ENCODE peak calls at places on chromosomes 5 and 9, in nine cellular contexts. One of them, this sample, is unnamed.

GRCh38 chr5:72160299-72160698 is 53.0 kb downstream of the MAP1B start:
- DNase-seq in colonic mucosa: no peak
- DNase-seq in tibial nerve: no peak
- DNase-seq in CD8-positive, alpha-beta T cell: no peak
- DNase-seq in fibroblast of mammary gland: peak
- DNase-seq in tibial artery: no peak
- DNase-seq in BE2C: no peak
- DNase-seq in PC-3: no peak
- DNase-seq in stomach: no peak
- DNase-seq in this sample: peak

GRCh38 chr5:120368923-120369715 is 95.0 kb upstream of the PRR16 start:
- DNase-seq in colonic mucosa: peak
- DNase-seq in tibial nerve: no peak
- DNase-seq in CD8-positive, alpha-beta T cell: no peak
- DNase-seq in fibroblast of mammary gland: no peak
- DNase-seq in tibial artery: no peak
- DNase-seq in BE2C: no peak
- DNase-seq in PC-3: peak
- DNase-seq in stomach: peak
- DNase-seq in this sample: no peak

GRCh38 chr9:2459756-2460155 is 161.8 kb upstream of the VLDLR start:
- DNase-seq in colonic mucosa: no peak
- DNase-seq in tibial nerve: no peak
- DNase-seq in CD8-positive, alpha-beta T cell: no peak
- DNase-seq in fibroblast of mammary gland: no peak
- DNase-seq in tibial artery: no peak
- DNase-seq in BE2C: no peak
- DNase-seq in PC-3: no peak
- DNase-seq in stomach: no peak
- DNase-seq in this sample: no peak

GRCh38 chr9:8429768-8430167 is 630.2 kb upstream of the DMAC1 start:
- DNase-seq in colonic mucosa: no peak
- DNase-seq in tibial nerve: no peak
- DNase-seq in CD8-positive, alpha-beta T cell: no peak
- DNase-seq in fibroblast of mammary gland: no peak
- DNase-seq in tibial artery: no peak
- DNase-seq in BE2C: no peak
- DNase-seq in PC-3: no peak
- DNase-seq in stomach: no peak
- DNase-seq in this sample: no peak

GRCh38 chr9:34380034-34380510 is 3.4 kb upstream of the MYORG start:
- DNase-seq in colonic mucosa: peak
- DNase-seq in tibial nerve: no peak
- DNase-seq in CD8-positive, alpha-beta T cell: no peak
- DNase-seq in fibroblast of mammary gland: no peak
- DNase-seq in tibial artery: no peak
- DNase-seq in BE2C: no peak
- DNase-seq in PC-3: no peak
- DNase-seq in stomach: no peak
- DNase-seq in this sample: no peak

GRCh38 chr5:20286512-20286911 is 298.5 kb upstream of the CDH18 start:
- DNase-seq in colonic mucosa: no peak
- DNase-seq in tibial nerve: no peak
- DNase-seq in CD8-positive, alpha-beta T cell: no peak
- DNase-seq in fibroblast of mammary gland: peak
- DNase-seq in tibial artery: no peak
- DNase-seq in BE2C: no peak
- DNase-seq in PC-3: peak
- DNase-seq in stomach: no peak
- DNase-seq in this sample: peak

GRCh38 chr9:136462664-136463063 is 20.2 kb downstream of the SEC16A start:
- DNase-seq in colonic mucosa: no peak
- DNase-seq in tibial nerve: no peak
- DNase-seq in CD8-positive, alpha-beta T cell: no peak
- DNase-seq in fibroblast of mammary gland: no peak
- DNase-seq in tibial artery: no peak
- DNase-seq in BE2C: no peak
- DNase-seq in PC-3: no peak
- DNase-seq in stomach: no peak
- DNase-seq in this sample: no peak

GRCh38 chr5:54745599-54745998 is 228.0 kb downstream of the SNX18 start:
- DNase-seq in colonic mucosa: no peak
- DNase-seq in tibial nerve: no peak
- DNase-seq in CD8-positive, alpha-beta T cell: no peak
- DNase-seq in fibroblast of mammary gland: no peak
- DNase-seq in tibial artery: no peak
- DNase-seq in BE2C: no peak
- DNase-seq in PC-3: no peak
- DNase-seq in stomach: no peak
- DNase-seq in this sample: no peak

GRCh38 chr5:116573279-116573616 is 1.4 kb downstream of the SEMA6A start:
- DNase-seq in colonic mucosa: peak
- DNase-seq in tibial nerve: no peak
- DNase-seq in CD8-positive, alpha-beta T cell: no peak
- DNase-seq in fibroblast of mammary gland: no peak
- DNase-seq in tibial artery: peak
- DNase-seq in BE2C: peak
- DNase-seq in PC-3: no peak
- DNase-seq in stomach: peak
- DNase-seq in this sample: no peak

GRCh38 chr5:116569999-116570398 is 4.6 kb downstream of the SEMA6A start:
- DNase-seq in colonic mucosa: no peak
- DNase-seq in tibial nerve: no peak
- DNase-seq in CD8-positive, alpha-beta T cell: no peak
- DNase-seq in fibroblast of mammary gland: no peak
- DNase-seq in tibial artery: no peak
- DNase-seq in BE2C: no peak
- DNase-seq in PC-3: no peak
- DNase-seq in stomach: no peak
- DNase-seq in this sample: no peak

GRCh38 chr5:116572375-116573278 is 2.0 kb downstream of the SEMA6A start:
- DNase-seq in colonic mucosa: peak
- DNase-seq in tibial nerve: no peak
- DNase-seq in CD8-positive, alpha-beta T cell: no peak
- DNase-seq in fibroblast of mammary gland: no peak
- DNase-seq in tibial artery: peak
- DNase-seq in BE2C: peak
- DNase-seq in PC-3: no peak
- DNase-seq in stomach: peak
- DNase-seq in this sample: peak

GRCh38 chr5:116573617-116574431 is 799 bp downstream of the SEMA6A start:
- DNase-seq in colonic mucosa: peak
- DNase-seq in tibial nerve: no peak
- DNase-seq in CD8-positive, alpha-beta T cell: no peak
- DNase-seq in fibroblast of mammary gland: no peak
- DNase-seq in tibial artery: peak
- DNase-seq in BE2C: peak
- DNase-seq in PC-3: no peak
- DNase-seq in stomach: no peak
- DNase-seq in this sample: peak

DNA sequence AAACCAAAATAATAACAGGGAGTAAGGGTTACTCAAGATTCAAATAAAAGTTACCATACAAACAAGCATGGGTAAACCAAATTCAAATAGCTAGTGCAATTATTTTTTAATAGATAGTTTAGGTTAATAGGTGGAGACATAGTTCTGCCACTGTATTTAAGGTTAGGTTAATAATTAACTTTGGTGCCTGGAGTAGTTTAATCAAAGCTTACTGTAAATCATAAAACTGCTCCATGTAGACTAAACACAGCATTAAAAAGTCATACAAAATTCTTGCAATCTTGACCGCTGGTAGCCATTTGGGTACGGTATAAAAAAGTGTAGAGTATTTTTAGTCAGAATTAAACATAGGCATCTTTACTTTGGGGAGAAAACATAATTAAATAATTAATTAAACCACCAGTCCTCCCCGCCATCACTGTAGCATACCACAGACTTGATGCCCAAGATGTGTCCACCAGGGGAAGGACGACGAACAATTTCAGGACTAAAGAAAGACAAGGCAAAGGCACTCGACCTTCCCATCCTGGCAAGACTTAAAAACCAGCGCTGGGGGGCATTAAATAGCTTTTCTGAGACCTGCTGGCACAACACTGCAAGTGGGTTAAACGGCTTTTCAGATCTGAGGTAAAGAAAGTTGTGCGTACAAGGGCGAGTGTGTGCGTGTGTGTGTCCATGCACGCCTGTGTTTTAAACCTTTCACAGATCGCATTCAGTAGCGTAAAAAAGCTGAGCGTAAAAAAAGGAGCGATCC is 2.9 kb downstream of the SEMA6A start:
- DNase-seq in colonic mucosa: peak
- DNase-seq in tibial nerve: no peak
- DNase-seq in CD8-positive, alpha-beta T cell: no peak
- DNase-seq in fibroblast of mammary gland: no peak
- DNase-seq in tibial artery: no peak
- DNase-seq in BE2C: peak
- DNase-seq in PC-3: no peak
- DNase-seq in stomach: no peak
- DNase-seq in this sample: no peak
- H3K4me3 ChIP-seq in colonic mucosa: peak
- H3K4me3 ChIP-seq in tibial nerve: peak
- H3K4me3 ChIP-seq in CD8-positive, alpha-beta T cell: no peak
- H3K4me3 ChIP-seq in fibroblast of mammary gland: no peak
- H3K4me3 ChIP-seq in tibial artery: peak
- H3K4me3 ChIP-seq in BE2C: peak
- H3K4me3 ChIP-seq in PC-3: no peak
- H3K4me3 ChIP-seq in stomach: peak
- H3K4me3 ChIP-seq in this sample: peak

GRCh38 chr9:90600029-90600428 is 42.6 kb downstream of the DIRAS2 start:
- DNase-seq in colonic mucosa: no peak
- DNase-seq in tibial nerve: no peak
- DNase-seq in CD8-positive, alpha-beta T cell: no peak
- DNase-seq in fibroblast of mammary gland: no peak
- DNase-seq in tibial artery: no peak
- DNase-seq in BE2C: no peak
- DNase-seq in PC-3: no peak
- DNase-seq in stomach: no peak
- DNase-seq in this sample: no peak
- TF ChIP-seq CTCF in colonic mucosa: no peak
- TF ChIP-seq CTCF in tibial nerve: no peak
- TF ChIP-seq CTCF in CD8-positive, alpha-beta T cell: no peak
- TF ChIP-seq CTCF in fibroblast of mammary gland: no peak
- TF ChIP-seq CTCF in tibial artery: no peak
- TF ChIP-seq CTCF in BE2C: peak
- TF ChIP-seq CTCF in PC-3: no peak
- TF ChIP-seq CTCF in stomach: no peak
- TF ChIP-seq CTCF in this sample: no peak

GRCh38 chr5:146732966-146733365 is 145.6 kb downstream of the PPP2R2B start:
- DNase-seq in colonic mucosa: no peak
- DNase-seq in tibial nerve: no peak
- DNase-seq in CD8-positive, alpha-beta T cell: no peak
- DNase-seq in fibroblast of mammary gland: peak
- DNase-seq in tibial artery: no peak
- DNase-seq in BE2C: no peak
- DNase-seq in PC-3: no peak
- DNase-seq in stomach: no peak
- DNase-seq in this sample: no peak

GRCh38 chr5:146726891-146727290 is 151.7 kb downstream of the PPP2R2B start:
- DNase-seq in colonic mucosa: no peak
- DNase-seq in tibial nerve: no peak
- DNase-seq in CD8-positive, alpha-beta T cell: no peak
- DNase-seq in fibroblast of mammary gland: no peak
- DNase-seq in tibial artery: no peak
- DNase-seq in BE2C: no peak
- DNase-seq in PC-3: no peak
- DNase-seq in stomach: no peak
- DNase-seq in this sample: no peak

DNA sequence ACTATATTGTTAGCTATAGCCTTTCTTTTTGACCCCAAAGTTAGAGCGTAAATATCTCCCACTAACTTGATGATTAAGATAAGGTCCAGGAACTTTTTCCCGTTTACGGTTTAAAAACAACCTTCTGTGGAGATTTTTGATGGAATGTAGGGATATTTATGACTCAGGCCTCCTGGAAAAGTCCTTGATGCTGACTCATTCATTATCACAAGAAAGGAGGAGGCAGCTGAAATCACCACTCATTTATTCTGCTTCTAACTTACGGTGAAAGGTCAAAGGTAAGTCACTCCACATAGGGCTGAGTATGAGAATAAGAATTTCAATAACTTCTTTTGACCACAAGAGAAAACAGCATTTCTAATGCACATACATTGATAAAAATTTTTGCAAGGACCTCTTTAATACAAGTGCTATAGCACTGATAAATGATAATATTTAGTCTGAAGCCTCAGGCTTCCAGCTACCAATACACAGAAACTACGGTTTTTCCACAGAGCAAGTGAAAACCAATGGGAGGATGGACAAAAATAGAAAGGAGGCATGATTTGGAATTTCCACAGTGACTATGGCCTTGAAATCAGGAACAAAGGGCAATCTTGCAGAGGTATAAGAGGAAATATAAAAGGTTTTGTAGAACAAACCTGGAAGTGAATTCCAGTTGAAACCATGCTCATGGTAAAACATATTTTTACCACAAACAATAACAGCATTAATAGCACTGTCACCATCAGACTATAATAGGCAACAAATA is 146.5 kb downstream of the PPP2R2B start:
- DNase-seq in colonic mucosa: no peak
- DNase-seq in tibial nerve: no peak
- DNase-seq in CD8-positive, alpha-beta T cell: no peak
- DNase-seq in fibroblast of mammary gland: peak
- DNase-seq in tibial artery: no peak
- DNase-seq in BE2C: no peak
- DNase-seq in PC-3: peak
- DNase-seq in stomach: no peak
- DNase-seq in this sample: peak
- H3K4me3 ChIP-seq in colonic mucosa: no peak
- H3K4me3 ChIP-seq in tibial nerve: no peak
- H3K4me3 ChIP-seq in CD8-positive, alpha-beta T cell: no peak
- H3K4me3 ChIP-seq in fibroblast of mammary gland: no peak
- H3K4me3 ChIP-seq in tibial artery: no peak
- H3K4me3 ChIP-seq in BE2C: no peak
- H3K4me3 ChIP-seq in PC-3: peak
- H3K4me3 ChIP-seq in stomach: no peak
- H3K4me3 ChIP-seq in this sample: no peak

GRCh38 chr5:133947431-133947841 is 21.0 kb downstream of the C5orf15 start:
- DNase-seq in colonic mucosa: no peak
- DNase-seq in tibial nerve: no peak
- DNase-seq in CD8-positive, alpha-beta T cell: no peak
- DNase-seq in fibroblast of mammary gland: no peak
- DNase-seq in tibial artery: peak
- DNase-seq in BE2C: no peak
- DNase-seq in PC-3: no peak
- DNase-seq in stomach: peak
- DNase-seq in this sample: no peak

GRCh38 chr5:133945561-133945960 is 22.9 kb downstream of the C5orf15 start:
- DNase-seq in colonic mucosa: no peak
- DNase-seq in tibial nerve: no peak
- DNase-seq in CD8-positive, alpha-beta T cell: no peak
- DNase-seq in fibroblast of mammary gland: no peak
- DNase-seq in tibial artery: no peak
- DNase-seq in BE2C: no peak
- DNase-seq in PC-3: no peak
- DNase-seq in stomach: no peak
- DNase-seq in this sample: no peak

GRCh38 chr5:133943475-133943817 is 25.0 kb downstream of the C5orf15 start:
- DNase-seq in colonic mucosa: no peak
- DNase-seq in tibial nerve: no peak
- DNase-seq in CD8-positive, alpha-beta T cell: no peak
- DNase-seq in fibroblast of mammary gland: no peak
- DNase-seq in tibial artery: no peak
- DNase-seq in BE2C: no peak
- DNase-seq in PC-3: no peak
- DNase-seq in stomach: no peak
- DNase-seq in this sample: no peak

GRCh38 chr5:133942589-133943474 is 25.6 kb downstream of the C5orf15 start:
- DNase-seq in colonic mucosa: no peak
- DNase-seq in tibial nerve: no peak
- DNase-seq in CD8-positive, alpha-beta T cell: no peak
- DNase-seq in fibroblast of mammary gland: no peak
- DNase-seq in tibial artery: peak
- DNase-seq in BE2C: no peak
- DNase-seq in PC-3: peak
- DNase-seq in stomach: peak
- DNase-seq in this sample: no peak

DNA sequence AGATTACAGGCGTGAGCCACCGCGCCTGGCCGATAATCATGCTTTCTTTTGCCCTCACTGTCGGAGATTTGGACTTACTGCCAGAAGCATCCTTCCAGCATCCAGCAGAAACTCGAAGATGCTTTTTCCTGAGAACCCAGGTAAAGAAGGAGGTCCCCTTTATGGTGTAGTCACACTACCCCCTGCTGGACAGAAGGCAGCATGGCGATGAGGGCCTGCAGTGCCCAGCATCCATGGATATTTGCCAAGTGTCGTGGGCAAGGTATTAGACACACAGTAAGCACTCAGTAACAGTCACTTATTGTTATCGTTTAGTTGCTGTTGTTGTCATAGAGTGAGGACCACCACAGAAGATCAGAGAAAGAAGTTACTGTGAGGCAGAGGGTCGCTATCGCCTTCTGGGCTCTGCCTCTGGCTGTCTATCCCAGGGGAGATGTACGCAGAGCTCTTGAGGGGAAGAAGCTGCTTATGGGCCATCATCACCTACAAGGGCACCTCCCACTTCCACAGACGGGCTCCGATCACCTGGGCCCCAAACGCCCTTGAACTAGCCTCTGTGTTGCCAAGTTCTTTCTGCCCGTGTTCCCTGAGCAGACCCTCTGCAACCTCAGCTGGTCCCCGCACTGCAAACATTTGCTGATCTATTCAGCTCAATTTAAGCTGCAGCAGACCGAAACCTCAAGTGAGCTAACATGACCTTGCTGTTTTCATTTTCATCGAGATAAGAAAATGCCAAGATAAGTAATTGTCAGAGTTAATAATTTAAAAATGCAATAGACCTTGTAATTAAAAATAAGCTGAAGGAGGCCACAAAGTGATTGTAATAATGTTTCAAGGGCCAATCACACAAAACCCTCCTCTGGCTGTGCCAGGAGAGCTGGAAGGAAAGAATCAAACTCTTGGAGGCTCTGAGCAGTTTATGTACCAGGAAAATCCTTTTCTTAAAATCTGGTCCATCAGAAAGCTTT is 23.9 kb downstream of the C5orf15 start:
- DNase-seq in colonic mucosa: peak
- DNase-seq in tibial nerve: no peak
- DNase-seq in CD8-positive, alpha-beta T cell: no peak
- DNase-seq in fibroblast of mammary gland: peak
- DNase-seq in tibial artery: peak
- DNase-seq in BE2C: peak
- DNase-seq in PC-3: peak
- DNase-seq in stomach: peak
- DNase-seq in this sample: peak
- TF ChIP-seq CTCF in colonic mucosa: peak
- TF ChIP-seq CTCF in tibial nerve: peak
- TF ChIP-seq CTCF in CD8-positive, alpha-beta T cell: peak
- TF ChIP-seq CTCF in fibroblast of mammary gland: peak
- TF ChIP-seq CTCF in tibial artery: peak
- TF ChIP-seq CTCF in BE2C: peak
- TF ChIP-seq CTCF in PC-3: peak
- TF ChIP-seq CTCF in stomach: peak
- TF ChIP-seq CTCF in this sample: peak

This sample was measured in cardiac fibroblast.